ENCODE peak calls at places on chromosomes 2 and 18, in five cellular contexts. W is H1, G is K562, B is GM12878, K is HCT116. O is an unnamed sample.

GRCh38 chr2:99545066-99545465 is 55.2 kb upstream of the REV1 start:
- DNase-seq in W (no peak), G (no peak), B (no peak), K (no peak), O (no peak)

GRCh38 chr2:240343548-240343947 is 91.9 kb upstream of the GPC1 start:
- DNase-seq in W (no peak), G (no peak), B (no peak), K (no peak), O (no peak)

GRCh38 chr2:24353364-24353763 is 7.0 kb downstream of the ITSN2 start:
- DNase-seq in W (no peak), G (no peak), B (no peak), K (no peak), O (no peak)

GRCh38 chr2:209476367-209477191 is 52.7 kb downstream of the MAP2 start:
- DNase-seq in W (no peak), G (no peak), B (no peak), K (no peak), O (peak; percentile 94)

GRCh38 chr2:46632349-46632748 is 153.0 kb downstream of the TMEM247 start:
- DNase-seq in W (no peak), G (peak; percentile 14), B (no peak), K (peak; percentile 43), O (peak; percentile 79)

GRCh38 chr2:47741101-47741500 is 41.8 kb upstream of the MSH6 start:
- DNase-seq in W (no peak), G (no peak), B (no peak), K (no peak), O (no peak)

GRCh38 chr2:24076849-24077534 is 866 bp upstream of the SF3B6 start:
- DNase-seq in W (no peak), G (peak; percentile 12), B (no peak), K (no peak), O (peak; percentile 30)

GRCh38 chr2:105789745-105790466 is 45.2 kb downstream of the NCK2 start:
- DNase-seq in W (no peak), G (no peak), B (peak; percentile 74), K (no peak), O (peak; percentile 79)

GRCh38 chr2:45024600-45025291 is 15.5 kb upstream of the SIX2 start:
- DNase-seq in W (no peak), G (peak; percentile 26), B (no peak), K (peak; percentile 27), O (peak; percentile 74)

DNA sequence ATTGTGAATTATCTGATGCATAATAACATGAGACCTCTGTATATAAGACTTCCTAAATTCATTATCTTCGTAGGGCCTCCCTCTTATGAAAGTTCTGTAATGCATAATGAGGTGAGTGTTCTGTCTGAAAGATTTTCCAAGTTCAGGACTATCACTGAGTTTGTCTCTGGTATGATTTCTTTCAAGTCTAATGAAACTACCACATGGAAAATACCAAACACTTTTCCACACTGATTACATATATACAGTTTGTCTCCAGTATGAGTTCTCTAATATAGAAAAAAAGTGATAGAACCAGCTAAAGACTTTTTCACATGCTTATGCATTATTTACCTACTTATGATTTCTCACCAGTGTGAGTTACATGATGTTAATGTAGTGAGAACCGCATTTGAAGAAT is 34.7 kb downstream of the CTNNA2 start:
- DNase-seq in W (no peak), G (no peak), B (no peak), K (no peak), O (no peak)
- H3K9me3 ChIP-seq in W (peaks cover 69% of the 10 kb centered on the region), G (no peaks in the 10 kb centered on the region), B (no peaks in the 10 kb centered on the region), K (peaks cover 24% of the 10 kb centered on the region), O (peaks cover 10% of the 10 kb centered on the region)

GRCh38 chr2:38605298-38605830 is 2.6 kb upstream of the HNRNPLL start:
- DNase-seq in W (no peak), G (no peak), B (no peak), K (no peak), O (no peak)

GRCh38 chr2:38602136-38602731 is 494 bp downstream of the HNRNPLL start:
- DNase-seq in W (no peak), G (no peak), B (no peak), K (no peak), O (peak; percentile 50)

GRCh38 chr2:38602732-38603401 is at the start of gene HNRNPLL:
- DNase-seq in W (peak; percentile 92), G (peak; percentile 99), B (no peak), K (peak; percentile 91), O (peak; percentile 98)

GRCh38 chr2:38601463-38602135 is 1.1 kb downstream of the HNRNPLL start:
- DNase-seq in W (no peak), G (no peak), B (no peak), K (no peak), O (peak; percentile 60)

DNA sequence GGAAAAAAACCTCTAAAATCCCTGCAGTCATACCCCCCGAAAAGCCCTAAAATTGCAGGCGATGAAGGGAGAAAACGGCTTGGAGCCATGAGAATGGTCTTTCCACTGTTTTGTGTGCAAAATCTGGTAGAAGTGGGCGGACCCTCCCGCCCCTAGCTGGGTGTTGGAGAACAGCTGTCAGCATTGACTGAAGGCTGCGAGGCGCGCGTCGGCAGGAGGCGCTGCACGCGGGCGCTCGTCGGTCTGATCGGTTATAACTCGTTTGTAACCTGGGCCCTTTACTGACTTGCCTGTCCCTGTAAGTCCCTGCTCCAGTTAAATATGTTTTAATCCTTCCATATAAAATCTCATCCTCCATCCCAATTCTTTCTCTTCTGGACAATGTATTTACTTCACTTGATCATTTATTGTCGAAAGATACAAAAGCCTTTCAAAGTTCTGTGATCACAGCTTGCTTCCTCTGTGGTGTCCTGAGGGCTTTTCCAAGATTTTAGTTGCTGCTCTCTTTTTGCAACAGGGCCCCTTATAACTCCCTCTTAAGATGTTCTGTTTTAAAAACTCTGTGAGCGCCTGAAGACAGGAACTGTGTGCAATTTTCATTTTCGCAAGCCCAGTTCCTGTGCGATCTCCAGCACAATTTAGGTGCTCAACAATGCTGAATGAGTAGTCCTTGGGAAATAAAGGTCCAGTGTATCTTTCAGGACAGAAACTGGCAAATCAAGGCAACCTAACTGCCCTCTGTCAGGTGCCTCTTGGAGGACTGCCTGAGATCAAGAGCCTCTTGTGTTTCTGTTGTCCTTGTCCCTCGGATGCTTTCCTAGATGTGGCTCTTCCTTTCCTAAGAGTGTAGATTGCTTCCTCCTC is 906 bp upstream of the HNRNPLL start:
- DNase-seq in W (peak; percentile 68), G (peak; percentile 74), B (no peak), K (peak; percentile 62), O (peak; percentile 85)
- TF ChIP-seq POLR2AphosphoS5 in W (no peak), G (no peak), B (no peak), K (no peak), O (no peak)

GRCh38 chr2:30421026-30421425 is 26.0 kb upstream of the LCLAT1 start:
- DNase-seq in W (no peak), G (peak; percentile 17), B (no peak), K (no peak), O (no peak)
- H3K4me2 ChIP-seq in W (no peak overlapping the region), G (no peak overlapping the region), B (peak overlapping the region; percentile 60), K (no peak overlapping the region), O (no peak overlapping the region)

DNA sequence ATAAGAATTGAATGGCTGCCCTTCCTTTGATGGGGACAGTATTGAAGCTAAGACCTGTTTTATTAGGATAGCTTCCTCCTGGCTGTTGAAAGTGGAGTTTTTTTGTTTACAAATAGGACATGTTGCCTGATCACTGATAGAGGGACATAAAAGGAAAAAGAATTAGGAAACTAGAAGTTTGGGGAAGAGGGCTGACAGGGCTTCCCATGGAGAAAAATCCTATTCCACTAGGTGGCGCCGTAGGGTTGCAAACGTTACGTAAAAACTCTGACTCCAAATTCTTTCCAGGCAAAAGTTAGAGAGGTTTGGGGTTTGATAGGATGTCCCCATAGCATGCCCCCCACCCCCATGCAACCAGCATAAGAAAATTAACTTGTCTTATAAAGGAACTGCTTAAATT is 11.1 kb upstream of the RBFA start:
- DNase-seq in W (no peak), G (no peak), B (no peak), K (peak; percentile 28), O (no peak)
- H3K9me3 ChIP-seq in W (peaks cover 71% of the 10 kb centered on the region), G (peaks cover 15% of the 10 kb centered on the region), B (peaks cover 35% of the 10 kb centered on the region), K (peaks cover 34% of the 10 kb centered on the region), O (peaks cover 5% of the 10 kb centered on the region)

GRCh38 chr2:195697681-195698220 is 40.7 kb downstream of the SLC39A10 start:
- DNase-seq in W (no peak), G (no peak), B (no peak), K (no peak), O (peak; percentile 3)
- TF ChIP-seq POLR2AphosphoS5 in W (no peak), G (no peak), B (no peak), K (no peak), O (no peak)

DNA sequence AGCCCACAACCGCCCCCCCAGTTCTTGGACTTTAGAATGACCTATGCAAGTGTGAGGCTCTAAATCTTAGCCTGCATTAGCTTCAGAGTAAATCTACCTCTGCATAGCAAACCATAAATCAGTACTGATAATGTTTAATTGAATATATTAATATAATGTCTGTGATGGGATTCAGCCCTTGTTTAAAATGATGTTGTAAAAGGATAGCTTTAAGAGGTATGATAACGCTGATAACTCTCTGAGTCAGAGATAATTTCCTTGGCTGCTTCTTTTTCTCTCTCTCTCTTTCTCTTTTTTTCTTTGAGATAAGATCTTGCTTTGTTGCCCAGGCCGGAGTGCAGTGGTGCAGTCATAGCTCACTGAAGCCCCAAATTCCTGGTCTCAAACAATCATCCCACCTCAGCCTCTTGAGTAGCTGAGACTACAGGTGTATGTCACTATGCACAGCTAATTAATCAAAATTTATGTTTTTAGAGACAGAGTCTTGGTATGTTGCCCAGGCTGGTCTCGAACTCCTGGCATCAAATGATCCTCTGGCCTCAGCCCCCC is 35.7 kb downstream of the CDH7 start:
- DNase-seq in W (no peak), G (no peak), B (no peak), K (no peak), O (no peak)
- H3K4me2 ChIP-seq in W (no peak overlapping the region), G (no peak overlapping the region), B (no peak overlapping the region), K (no peak overlapping the region), O (no peak overlapping the region)

GRCh38 chr2:5111581-5111980 is 580.6 kb upstream of the SOX11 start:
- DNase-seq in W (no peak), G (no peak), B (no peak), K (no peak), O (no peak)
- H3K9me3 ChIP-seq in W (peaks cover 13% of the 10 kb centered on the region), G (peaks cover 3% of the 10 kb centered on the region), B (no peaks in the 10 kb centered on the region), K (peaks cover 17% of the 10 kb centered on the region), O (peaks cover under 1% of the 10 kb centered on the region)

GRCh38 chr18:5662586-5663090 is 118.8 kb upstream of the EPB41L3 start:
- DNase-seq in W (no peak), G (no peak), B (no peak), K (no peak), O (no peak)

GRCh38 chr18:5661179-5661578 is 117.4 kb upstream of the EPB41L3 start:
- DNase-seq in W (no peak), G (no peak), B (no peak), K (no peak), O (no peak)
- TF ChIP-seq POLR2AphosphoS5 in W (no peak), G (no peak), B (no peak), K (no peak), O (no peak)